ENCODE peak calls at places on chromosomes 12 and 14, in seven cellular contexts. D is PC-9; P is AG04449; H is CD8-positive, alpha-beta T cell; C is lung; W is glutamatergic neuron; U is fibroblast of the aortic adventitia. E is an unnamed sample.

GRCh38 chr12:6608592-6609311 is 1.6 kb upstream of the CHD4 start:
- DNase-seq in W (peak), D (peak), H (no peak), P (no peak), U (peak), C (no peak), E (no peak)

GRCh38 chr14:97221572-97221971 is 424.4 kb downstream of the VRK1 start:
- DNase-seq in W (no peak), P (no peak), D (no peak), H (no peak), C (no peak), U (no peak), E (no peak)

GRCh38 chr12:108563135-108563803 is 873 bp downstream of the ISCU start:
- DNase-seq in P (no peak), U (peak), D (peak), C (peak), W (peak), H (peak), E (peak)

GRCh38 chr12:139585-139984 is 73.0 kb downstream of the IQSEC3 start:
- DNase-seq in P (no peak), W (peak), H (no peak), D (no peak), C (no peak), U (peak), E (no peak)

GRCh38 chr12:106074706-106075392 is 63.9 kb downstream of the NUAK1 start:
- DNase-seq in P (no peak), D (no peak), C (no peak), W (no peak), H (no peak), U (peak), E (no peak)

GRCh38 chr14:57816568-57817284 is 49.2 kb downstream of the SLC35F4 start:
- DNase-seq in U (peak), W (no peak), D (no peak), C (no peak), H (no peak), P (no peak), E (no peak)

GRCh38 chr14:20652996-20653975 is 11.8 kb upstream of the OR6S1 start:
- DNase-seq in W (peak), H (no peak), D (peak), P (no peak), U (peak), C (no peak), E (peak)

GRCh38 chr14:29548948-29549370 is 378.7 kb downstream of the PRKD1 start:
- DNase-seq in H (no peak), D (no peak), W (no peak), P (peak), U (peak), C (no peak), E (no peak)

GRCh38 chr14:49972840-49973239 is 80.0 kb downstream of the ARF6 start:
- DNase-seq in C (peak), H (peak), W (no peak), D (peak), U (peak), P (no peak), E (no peak)

GRCh38 chr14:89841855-89842254 is 112.7 kb downstream of the EFCAB11 start:
- DNase-seq in D (no peak), C (no peak), W (no peak), H (no peak), P (no peak), U (no peak), E (no peak)

GRCh38 chr14:23177181-23177580 is 6.3 kb downstream of the SLC7A8 start:
- DNase-seq in U (no peak), C (no peak), P (no peak), H (no peak), D (peak), W (no peak), E (no peak)
- TF ChIP-seq CTCF in U (no peak), C (no peak), P (no peak), H (no peak), D (no peak), W (no peak), E (no peak)

GRCh38 chr14:77027538-77028383 is 747 bp downstream of the IRF2BPL start:
- DNase-seq in W (peak), U (peak), H (peak), D (peak), P (no peak), C (peak), E (peak)
- TF ChIP-seq CTCF in W (no peak), U (peak), H (peak), D (peak), P (peak), C (no peak), E (no peak)

DNA sequence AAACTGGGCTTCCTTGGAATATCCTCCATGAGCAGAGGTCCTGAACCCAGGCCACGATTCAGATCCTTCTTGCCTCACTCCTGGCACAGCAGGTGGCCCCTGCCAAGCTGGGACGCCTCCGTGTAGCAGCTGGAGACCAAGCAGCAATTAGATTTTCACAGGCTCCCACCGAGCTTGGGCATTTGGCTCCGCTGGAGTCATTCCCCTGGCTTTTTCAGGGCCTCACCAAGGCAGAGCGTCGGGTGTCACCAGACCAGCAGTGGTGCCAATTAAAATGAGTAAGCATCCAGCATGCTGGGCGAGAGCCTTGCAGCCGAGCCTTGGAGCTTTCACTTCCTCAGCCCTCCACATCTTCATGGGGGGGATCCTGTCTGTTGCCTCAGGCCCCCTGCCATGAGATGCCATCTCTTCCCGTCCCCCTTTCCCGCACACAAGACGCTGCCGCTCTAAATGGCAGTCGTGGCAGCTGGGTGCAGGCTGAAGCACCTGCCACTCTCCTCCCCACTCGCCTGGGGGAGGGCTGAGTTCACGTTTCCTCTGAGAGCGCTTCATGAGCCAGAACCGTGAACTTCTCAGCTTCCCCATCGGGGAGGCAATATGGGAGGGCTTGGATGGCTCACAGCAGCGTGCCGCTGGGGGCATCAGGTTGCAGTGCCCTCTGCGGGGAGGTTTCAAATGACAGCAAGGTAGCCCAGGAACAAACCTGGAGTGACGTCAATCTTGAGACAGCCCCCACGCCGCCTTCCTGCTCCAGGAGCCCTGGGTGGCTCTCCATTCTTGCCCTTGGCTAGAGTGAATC is 11.7 kb downstream of the TPCN1 start:
- DNase-seq in U (peak), C (no peak), D (no peak), W (peak), H (peak), P (no peak), E (peak)
- TF ChIP-seq CTCF in U (no peak), C (no peak), D (no peak), W (no peak), H (peak), P (no peak), E (no peak)

GRCh38 chr12:20248646-20249045 is 119.7 kb upstream of the PDE3A start:
- DNase-seq in D (no peak), W (no peak), C (no peak), P (no peak), U (no peak), H (no peak), E (no peak)
- TF ChIP-seq CTCF in D (no peak), W (no peak), C (no peak), P (no peak), U (no peak), H (no peak), E (no peak)

DNA sequence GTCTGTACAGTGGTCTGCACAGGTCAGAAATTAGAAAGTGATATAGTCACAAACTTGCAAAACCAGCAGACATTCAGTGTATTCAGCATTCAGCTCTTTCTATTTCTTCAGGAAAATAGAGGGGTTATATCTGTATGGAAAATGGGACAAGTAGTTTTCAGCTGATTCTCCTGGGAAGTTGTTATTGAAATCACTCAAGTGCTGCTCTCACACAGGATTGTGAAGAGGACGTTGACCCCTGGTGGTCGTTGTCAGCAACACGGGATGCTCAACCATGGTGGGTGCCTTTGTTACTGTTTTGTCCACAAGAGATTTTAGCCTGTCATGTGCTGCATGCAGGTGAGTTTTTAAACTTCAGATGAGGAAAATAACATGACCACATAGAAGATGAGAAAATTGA is 981.8 kb downstream of the TMEM121 start:
- DNase-seq in C (no peak), U (no peak), W (no peak), P (no peak), H (no peak), D (no peak), E (no peak)
- TF ChIP-seq CTCF in C (no peak), U (no peak), W (no peak), P (no peak), H (peak), D (peak), E (peak)

DNA sequence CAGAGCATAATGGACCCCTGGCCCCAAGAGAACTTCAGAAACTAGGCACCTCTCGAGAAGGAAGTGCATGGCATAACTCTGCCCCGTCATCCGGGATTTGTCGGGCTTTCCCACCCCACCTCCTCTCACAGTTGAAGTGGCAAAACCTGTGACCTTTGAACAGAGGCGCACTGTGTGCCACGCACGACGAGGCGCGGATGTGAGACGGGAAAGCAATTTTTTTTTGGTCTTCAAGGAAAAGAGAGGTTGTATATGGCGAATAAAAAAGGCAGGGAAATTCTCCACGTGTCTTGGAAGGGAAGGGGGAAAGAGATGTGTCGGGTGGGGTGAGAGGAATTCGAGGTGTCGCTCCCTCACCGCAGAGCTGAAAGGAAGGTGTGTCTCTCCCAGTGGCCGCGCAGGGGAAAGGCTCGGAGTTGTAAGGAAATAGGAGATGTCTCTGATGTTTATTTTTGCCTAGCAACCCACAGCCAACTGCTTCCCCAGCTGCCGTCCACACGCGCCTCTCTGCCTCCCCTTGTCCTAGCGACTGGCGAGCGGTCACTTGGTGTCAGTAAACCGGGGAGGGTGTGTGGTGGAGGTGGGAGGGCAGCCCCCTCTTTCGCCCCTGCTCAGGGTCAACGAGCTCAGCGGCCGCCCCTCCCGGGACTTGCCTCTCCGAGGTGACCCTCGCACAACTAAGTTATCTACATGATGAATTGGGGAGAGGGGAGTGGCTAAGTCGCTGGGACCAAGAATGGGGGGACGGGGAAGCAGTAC is 819 bp upstream of the DYRK2 start:
- DNase-seq in H (no peak), W (peak), D (peak), U (peak), C (peak), P (peak), E (peak)
- TF ChIP-seq CTCF in H (no peak), W (no peak), D (peak), U (peak), C (no peak), P (peak), E (no peak)

DNA sequence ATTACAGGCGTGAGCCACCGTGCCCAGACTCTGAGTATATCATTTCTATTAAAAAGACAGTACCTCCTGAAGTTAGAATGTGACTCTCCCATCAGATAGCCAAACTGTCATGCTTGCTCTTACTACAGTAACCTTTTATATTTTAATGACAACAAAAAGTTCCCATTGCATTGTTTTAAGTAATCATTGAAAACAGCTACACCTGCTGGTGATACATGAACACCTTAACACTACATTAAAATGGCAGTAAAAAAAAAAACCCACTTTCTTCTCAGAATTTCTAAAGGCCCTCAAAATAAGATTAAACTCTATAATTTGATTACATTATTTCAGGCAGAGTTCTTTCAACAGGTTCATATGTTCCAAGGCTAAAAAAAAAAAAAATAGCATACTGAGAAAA is 76.7 kb downstream of the SH2B3 start:
- DNase-seq in H (no peak), P (no peak), W (no peak), D (no peak), U (no peak), C (no peak), E (no peak)
- TF ChIP-seq CTCF in H (peak), P (no peak), W (no peak), D (peak), U (peak), C (no peak), E (no peak)

DNA sequence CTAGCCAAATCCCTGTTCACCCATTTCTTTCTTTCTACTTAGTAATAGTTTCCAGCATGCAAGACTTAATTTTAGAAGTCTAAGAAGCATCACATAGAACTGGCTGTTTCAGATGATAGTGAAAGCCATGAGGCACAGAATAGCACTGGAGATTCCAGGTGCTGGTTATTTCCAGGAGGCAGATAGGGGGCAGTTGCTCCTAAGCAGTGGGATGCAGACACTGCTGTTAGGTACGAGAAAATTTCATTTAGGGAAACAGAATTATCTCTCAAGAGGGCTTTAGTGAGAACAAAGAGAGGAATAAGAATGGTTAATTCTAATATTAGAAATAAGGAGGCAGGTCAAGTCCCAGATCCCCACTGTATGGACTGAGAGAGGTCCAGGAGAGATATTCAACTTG is 3.6 kb upstream of the MDGA2 start:
- DNase-seq in D (no peak), U (no peak), H (no peak), C (no peak), W (no peak), P (no peak), E (no peak)
- TF ChIP-seq CTCF in D (no peak), U (no peak), H (no peak), C (no peak), W (no peak), P (no peak), E (no peak)

DNA sequence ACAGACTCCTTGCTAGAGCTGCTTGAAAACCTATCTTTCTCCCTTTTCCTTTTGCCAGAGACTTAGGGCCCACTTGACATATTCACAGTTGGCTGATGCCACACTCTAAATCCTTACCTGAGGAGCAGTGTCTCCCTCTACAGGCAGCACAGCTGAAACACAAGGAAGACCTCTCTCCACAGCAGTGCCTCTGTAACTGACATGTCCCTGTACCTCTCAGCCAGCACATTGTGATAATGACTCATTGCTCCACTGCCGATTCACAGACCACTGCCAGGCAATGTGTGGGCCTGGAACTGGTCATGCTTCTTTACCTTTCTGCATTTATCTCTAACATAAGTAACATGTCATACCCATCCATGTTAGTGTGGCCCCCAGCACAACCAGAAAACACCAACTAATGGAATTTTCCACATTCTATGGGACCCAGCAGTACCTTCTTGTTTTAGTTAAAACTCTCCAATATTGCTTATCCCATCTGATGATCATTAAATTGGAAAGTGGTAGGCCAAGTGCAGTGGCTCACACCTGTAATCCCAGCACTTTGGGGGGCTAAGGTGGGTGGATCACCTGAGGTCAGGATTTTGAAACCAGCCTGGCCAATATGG is 56.5 kb downstream of the GTF2A1 start:
- DNase-seq in D (peak), W (peak), C (peak), H (no peak), P (no peak), U (peak), E (no peak)
- TF ChIP-seq CTCF in D (peak), W (peak), C (peak), H (peak), P (peak), U (peak), E (peak)